ENCODE peak calls at places on chromosomes 13 and 19, in eight cellular contexts. I is lung, V is transverse colon, E is ovary, J is body of pancreas, N is heart right ventricle, H is PC-3, W is Peyer's patch. A is an unnamed sample.

GRCh38 chr13:23427342-23428182 is 5.9 kb downstream of the SACS start:
- DNase-seq in N (peak; percentile 13), H (peak; percentile 92), I (no peak), J (peak; percentile 57), W (no peak), V (peak; percentile 33), E (no peak), A (peak; percentile 80)

GRCh38 chr13:49927755-49928154 is 8.4 kb downstream of the SPRYD7 start:
- DNase-seq in H (no peak), W (no peak), E (no peak), J (no peak), N (no peak), I (no peak), V (no peak), A (no peak)

GRCh38 chr13:74191036-74191809 is 57.0 kb upstream of the KLF12 start:
- DNase-seq in J (no peak), W (no peak), V (no peak), I (no peak), N (no peak), H (no peak), E (no peak), A (no peak)

GRCh38 chr13:110726726-110727125 is 13.2 kb downstream of the ING1 start:
- DNase-seq in N (no peak), H (no peak), J (no peak), I (no peak), E (no peak), V (peak; percentile 34), W (peak; percentile 65), A (no peak)

GRCh38 chr19:29211562-29212416 is 1.2 kb downstream of the UQCRFS1 start:
- DNase-seq in W (no peak), I (peak; percentile 26), H (peak; percentile 4), V (peak; percentile 14), J (no peak), N (no peak), E (no peak), A (no peak)

GRCh38 chr19:39183100-39183499 is 13.7 kb upstream of the NCCRP1 start:
- DNase-seq in H (no peak), I (no peak), E (no peak), W (no peak), N (no peak), V (no peak), J (no peak), A (no peak)

GRCh38 chr19:29672319-29672932 is 7.2 kb downstream of the PLEKHF1 start:
- DNase-seq in J (no peak), I (no peak), H (no peak), W (peak; percentile 52), N (no peak), V (no peak), E (no peak), A (no peak)

GRCh38 chr19:45503909-45504308 is 3.4 kb upstream of the VASP start:
- DNase-seq in H (no peak), J (no peak), E (no peak), I (no peak), V (no peak), N (no peak), W (no peak), A (no peak)

GRCh38 chr13:51212808-51213728 is 9.1 kb upstream of the FAM124A start:
- DNase-seq in V (no peak), W (no peak), J (no peak), I (no peak), H (no peak), N (no peak), E (no peak), A (no peak)

DNA sequence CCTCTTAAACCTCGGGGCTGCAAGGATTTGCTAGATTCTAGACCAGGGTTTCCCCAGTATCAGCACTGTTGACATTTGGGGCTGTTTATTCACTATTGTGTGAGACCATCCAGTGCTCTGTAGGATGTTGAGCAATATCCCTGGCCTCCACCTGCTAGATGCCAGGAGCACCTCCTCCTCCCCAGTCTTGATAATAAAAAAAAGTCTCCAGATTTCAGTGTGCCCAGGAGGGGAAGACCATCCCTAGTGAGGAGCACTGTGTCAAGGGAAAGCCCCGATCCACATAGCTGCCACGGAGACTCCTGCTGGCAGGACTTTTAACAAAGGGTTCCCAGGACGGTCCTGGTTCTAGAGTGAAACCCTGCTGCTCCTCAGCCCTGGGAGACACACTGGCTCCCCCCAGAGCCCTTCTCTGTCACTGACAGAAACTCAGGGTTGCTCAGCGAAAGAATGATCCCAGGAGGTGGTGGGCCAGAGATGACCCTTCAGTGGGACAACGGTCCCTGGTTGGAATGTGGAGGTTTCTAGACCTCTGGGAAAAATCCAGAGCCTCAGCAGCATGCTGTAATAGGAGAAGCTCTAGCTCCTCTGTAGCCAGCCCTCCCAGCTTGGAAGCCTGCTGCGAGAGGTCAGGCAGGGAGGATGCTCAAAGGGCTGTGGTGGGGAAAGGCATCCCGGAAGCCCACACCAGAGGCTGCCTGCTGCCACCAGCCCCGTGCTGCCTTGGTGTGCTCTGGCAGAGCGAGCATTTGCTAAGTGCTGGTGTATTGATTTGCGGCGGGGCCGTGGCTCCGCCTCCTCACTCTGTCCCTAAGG is 20.3 kb downstream of the LYL1 start:
- DNase-seq in J (peak; percentile 26), V (no peak), I (no peak), E (no peak), H (peak; percentile 39), W (no peak), N (no peak), A (no peak)
- TF ChIP-seq CTCF in J (no peak), V (no peak), I (no peak), E (no peak), H (peak; percentile 50), W (no peak), N (peak; percentile 46), A (peak; percentile 29)

GRCh38 chr19:18274303-18274775 is at the start of gene IQCN:
- DNase-seq in J (peak; percentile 51), V (peak; percentile 66), I (no peak), E (peak; percentile 67), W (no peak), N (no peak), H (no peak), A (peak; percentile 83)

GRCh38 chr19:18273566-18274302 is 518 bp downstream of the IQCN start:
- DNase-seq in I (no peak), V (no peak), N (no peak), E (no peak), W (no peak), H (no peak), J (no peak), A (no peak)

GRCh38 chr19:18278521-18279265 is 2.7 kb downstream of the JUND start:
- DNase-seq in W (peak; percentile 45), J (peak; percentile 60), N (no peak), I (no peak), V (peak; percentile 55), E (no peak), H (no peak), A (no peak)

GRCh38 chr19:18271433-18271841 is 2.8 kb downstream of the IQCN start:
- DNase-seq in V (no peak), J (no peak), E (no peak), H (no peak), W (no peak), N (no peak), I (no peak), A (no peak)

DNA sequence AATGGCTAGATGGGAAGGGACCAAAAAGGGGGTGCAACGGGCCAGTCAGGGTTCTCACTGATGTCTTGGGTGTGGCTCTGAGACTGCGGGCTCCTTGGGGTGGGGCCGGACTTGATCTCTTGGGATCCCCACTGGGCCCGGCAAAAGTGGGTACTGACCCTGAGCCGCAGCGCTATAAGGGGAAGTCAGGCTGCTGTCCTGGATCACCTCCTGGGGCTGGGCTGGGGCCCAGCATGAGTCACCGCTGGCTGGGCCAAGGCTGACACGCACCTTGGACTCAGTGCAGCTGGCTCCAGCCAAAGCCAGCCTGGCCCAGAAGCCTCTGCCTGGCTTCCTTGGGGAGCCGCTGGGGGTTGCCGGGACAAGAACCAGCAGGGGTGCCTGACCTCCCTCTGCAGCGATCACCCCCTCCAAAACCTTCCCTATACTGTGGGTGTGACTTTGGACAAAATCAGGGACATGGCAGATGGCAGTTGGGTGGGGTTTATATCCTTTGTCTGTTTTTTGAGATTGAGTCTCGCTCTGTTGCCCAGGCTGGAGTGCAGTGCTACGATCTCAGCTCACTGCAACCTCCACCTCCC is 614 bp upstream of the IQCN start:
- DNase-seq in N (peak; percentile 88), V (peak; percentile 92), H (peak; percentile 89), E (peak; percentile 93), J (peak; percentile 95), I (peak; percentile 72), W (no peak), A (peak; percentile 95)
- H3K27ac ChIP-seq in N (peak overlapping the region; percentile 86), V (peak overlapping the region; percentile 100), H (peak overlapping the region; percentile 71), E (peak overlapping the region; percentile 13), J (peak overlapping the region; percentile 75), I (peak overlapping the region; percentile 70), W (peak overlapping the region; percentile 47), A (peak overlapping the region; percentile 74)

DNA sequence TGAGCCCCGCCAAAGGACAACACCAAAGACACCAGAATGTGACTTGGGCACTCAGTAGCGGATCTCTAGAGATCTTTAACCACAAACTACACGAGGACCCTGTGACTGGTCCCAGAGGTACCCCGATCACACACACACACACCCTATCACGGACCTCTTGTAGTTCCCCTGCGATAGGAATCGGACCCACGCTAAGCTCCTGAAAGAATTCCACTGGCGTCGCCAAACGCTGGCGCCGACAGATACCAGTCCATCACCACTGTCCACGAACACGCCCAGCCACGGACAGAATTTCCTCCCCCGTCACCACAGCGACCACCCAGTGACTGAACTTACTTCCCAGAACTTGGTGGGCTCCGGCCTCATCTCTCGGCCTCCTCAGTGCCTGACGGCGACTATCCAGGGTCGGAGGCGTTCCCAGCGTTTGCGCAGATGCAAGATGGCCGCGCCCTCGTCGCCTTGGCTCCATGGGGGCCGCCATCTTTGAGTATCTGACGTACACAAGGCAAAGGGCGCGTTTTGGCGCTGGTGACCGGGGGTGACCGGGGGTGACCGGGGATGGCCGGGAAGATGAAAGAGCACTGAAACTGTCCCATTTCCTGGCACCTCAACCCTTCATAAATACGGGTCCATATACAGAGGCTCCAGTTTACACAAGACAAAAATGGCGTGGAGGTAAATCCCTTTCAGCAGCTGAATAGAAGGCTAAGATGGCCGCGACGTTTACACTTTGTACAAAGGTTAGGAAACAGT is at the start of gene ZNF615:
- DNase-seq in W (peak; percentile 87), E (peak; percentile 90), H (peak; percentile 85), J (peak; percentile 92), N (peak; percentile 92), I (peak; percentile 90), V (peak; percentile 90), A (peak; percentile 92)
- H3K36me3 ChIP-seq in W (peaks cover 17% of the 10 kb centered on the region), E (no peaks in the 10 kb centered on the region), H (peaks cover 49% of the 10 kb centered on the region), J (no peaks in the 10 kb centered on the region), N (no peaks in the 10 kb centered on the region), I (peaks cover 4% of the 10 kb centered on the region), V (peaks cover 25% of the 10 kb centered on the region), A (peaks cover 25% of the 10 kb centered on the region)

GRCh38 chr19:36028313-36029041 is 4.2 kb downstream of the CLIP3 start:
- DNase-seq in J (no peak), W (no peak), E (no peak), I (no peak), V (no peak), H (no peak), N (no peak), A (no peak)

GRCh38 chr19:36032251-36033104 is at the start of gene CLIP3:
- DNase-seq in N (peak; percentile 70), J (peak; percentile 42), H (no peak), W (no peak), E (peak; percentile 88), I (no peak), V (peak; percentile 45), A (peak; percentile 62)

GRCh38 chr19:36027696-36028095 is 5.0 kb downstream of the CLIP3 start:
- DNase-seq in E (no peak), H (no peak), I (no peak), W (no peak), J (no peak), V (no peak), N (no peak), A (no peak)

GRCh38 chr19:36031308-36031707 is 1.4 kb downstream of the CLIP3 start:
- DNase-seq in N (no peak), J (no peak), V (no peak), W (no peak), I (no peak), H (no peak), E (no peak), A (no peak)

GRCh38 chr19:36030264-36031148 is 2.2 kb downstream of the CLIP3 start:
- DNase-seq in I (no peak), W (no peak), V (no peak), H (no peak), J (no peak), E (no peak), N (no peak), A (no peak)
- TF ChIP-seq CTCF in I (no peak), W (peak; percentile 9), V (no peak), H (peak; percentile 14), J (no peak), E (no peak), N (no peak), A (no peak)

A was measured in tibial artery.